ENCODE peak calls at places on chromosomes 5 and 9, in four cellular contexts. V, S, M and Q are unnamed samples.

GRCh38 chr5:171628344-171628743 is 157.3 kb upstream of the SMIM23 start:
- DNase-seq in V (no peak), S (no peak), M (no peak), Q (no peak)

GRCh38 chr5:11477786-11478185 is 426.5 kb downstream of the CTNND2 start:
- DNase-seq in V (no peak), S (no peak), M (no peak), Q (no peak)

GRCh38 chr5:143023447-143024096 is 253.4 kb downstream of the ARHGAP26 start:
- DNase-seq in V (no peak), S (no peak), M (no peak), Q (no peak)

GRCh38 chr9:77176106-77176505 is 1.2 kb upstream of the VPS13A start:
- DNase-seq in V (no peak), S (no peak), M (no peak), Q (no peak)

GRCh38 chr5:123111502-123111901 is 22.5 kb downstream of the PRDM6 start:
- DNase-seq in V (no peak), S (no peak), M (no peak), Q (no peak)

GRCh38 chr5:171308453-171309275 is at the start of gene TLX3:
- DNase-seq in V (no peak), S (no peak), M (no peak), Q (no peak)

GRCh38 chr5:151075698-151076331 is 5.0 kb downstream of the TNIP1 start:
- DNase-seq in V (peak; percentile 49), S (no peak), M (peak; percentile 53), Q (peak; percentile 85)

GRCh38 chr9:128081052-128081451 is 13.0 kb downstream of the SLC25A25 start:
- DNase-seq in V (peak; percentile 91), S (no peak), M (no peak), Q (no peak)

GRCh38 chr5:90598300-90598699 is 39.7 kb downstream of the ADGRV1 start:
- DNase-seq in V (no peak), S (no peak), M (no peak), Q (no peak)

GRCh38 chr5:75663621-75664285 is 52.5 kb downstream of the ANKDD1B start:
- DNase-seq in V (no peak), S (no peak), M (no peak), Q (no peak)

GRCh38 chr9:120619751-120620655 is 40.0 kb upstream of the CDK5RAP2 start:
- DNase-seq in V (peak; percentile 67), S (no peak), M (peak; percentile 50), Q (no peak)

GRCh38 chr9:77158772-77159513 is 18.4 kb upstream of the VPS13A start:
- DNase-seq in V (peak; percentile 72), S (no peak), M (no peak), Q (no peak)

GRCh38 chr9:69036319-69036718 is 767 bp downstream of the FXN start:
- DNase-seq in V (peak; percentile 2), S (no peak), M (peak; percentile 44), Q (no peak)

GRCh38 chr9:104868687-104869404 is 59.1 kb downstream of the ABCA1 start:
- DNase-seq in V (peak; percentile 93), S (no peak), M (peak; percentile 31), Q (peak; percentile 73)

GRCh38 chr5:92050970-92051369 is 667.9 kb upstream of the ARRDC3 start:
- DNase-seq in V (no peak), S (no peak), M (no peak), Q (no peak)

GRCh38 chr5:145853952-145854351 is 18.8 kb upstream of the PRELID2 start:
- DNase-seq in V (no peak), S (no peak), M (no peak), Q (no peak)

GRCh38 chr5:145858929-145859328 is 13.9 kb downstream of the GRXCR2 start:
- DNase-seq in V (peak; percentile 54), S (no peak), M (no peak), Q (no peak)

GRCh38 chr5:145854651-145855258 is 18.1 kb downstream of the GRXCR2 start:
- DNase-seq in V (peak; percentile 89), S (no peak), M (peak; percentile 85), Q (no peak)

GRCh38 chr5:145855842-145856267 is 17.0 kb downstream of the GRXCR2 start:
- DNase-seq in V (no peak), S (no peak), M (no peak), Q (no peak)

DNA sequence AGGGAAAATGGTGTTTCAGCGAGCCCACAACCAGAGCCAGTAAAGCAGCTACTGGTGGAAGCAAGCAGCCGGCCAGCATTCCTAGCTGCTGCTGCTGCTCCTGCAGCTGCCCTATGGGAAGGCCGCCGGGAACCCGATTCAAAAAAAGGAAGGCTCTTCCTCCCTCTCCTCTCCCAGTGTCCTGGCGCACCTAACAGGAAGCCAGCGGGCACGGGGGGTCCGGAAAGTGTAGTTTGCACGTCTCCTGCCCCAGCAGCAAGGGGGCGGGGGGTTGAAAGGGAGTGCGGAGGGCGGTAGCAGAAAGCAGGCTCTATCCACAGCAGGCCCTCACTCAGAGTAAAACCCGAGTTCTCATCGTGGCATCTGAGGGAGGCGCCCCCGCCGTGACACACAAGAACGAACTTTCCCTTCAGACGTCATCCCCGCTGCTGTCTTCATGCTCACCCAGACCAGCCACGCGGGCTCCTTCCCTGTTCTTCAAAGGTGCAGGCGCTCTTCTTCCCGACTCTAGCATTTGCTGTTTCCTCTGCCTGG is 16.5 kb downstream of the GRXCR2 start:
- DNase-seq in V (peak; percentile 82), S (no peak), M (no peak), Q (peak; percentile 77)
- H3K27ac ChIP-seq in V (peak overlapping the region; percentile 75), S (peak overlapping the region; percentile 69), M (peak overlapping the region; percentile 86), Q (no peak overlapping the region)

GRCh38 chr5:177087707-177088005 is 941 bp downstream of the FGFR4 start:
- DNase-seq in V (no peak), S (no peak), M (no peak), Q (no peak)

GRCh38 chr5:177089146-177089545 is 2.4 kb downstream of the FGFR4 start:
- DNase-seq in V (no peak), S (no peak), M (no peak), Q (no peak)

GRCh38 chr5:177085985-177086917 is at the start of gene FGFR4:
- DNase-seq in V (peak; percentile 14), S (peak; percentile 76), M (peak; percentile 91), Q (peak; percentile 67)

GRCh38 chr5:177089825-177090641 is 3.3 kb downstream of the FGFR4 start:
- DNase-seq in V (no peak), S (no peak), M (peak; percentile 60), Q (no peak)

GRCh38 chr5:177086918-177087706 is 397 bp downstream of the FGFR4 start:
- DNase-seq in V (no peak), S (no peak), M (peak; percentile 91), Q (no peak)
- H3K4me3 ChIP-seq in V (peak overlapping the region; percentile 45), S (peak overlapping the region; percentile 55), M (peak overlapping the region; percentile 54), Q (peak overlapping the region; percentile 46)

GRCh38 chr9:29208670-29209069 is 1635.4 kb upstream of the C9orf72 start:
- DNase-seq in V (no peak), S (no peak), M (no peak), Q (no peak)
- TF ChIP-seq CTCF in V (no peak), S (no peak), M (no peak), Q (no peak)

GRCh38 chr5:133233616-133234015 is 181.8 kb downstream of the HSPA4 start:
- DNase-seq in V (no peak), S (no peak), M (no peak), Q (no peak)
- H3K27ac ChIP-seq in V (no peak overlapping the region), S (no peak overlapping the region), M (no peak overlapping the region), Q (no peak overlapping the region)

DNA sequence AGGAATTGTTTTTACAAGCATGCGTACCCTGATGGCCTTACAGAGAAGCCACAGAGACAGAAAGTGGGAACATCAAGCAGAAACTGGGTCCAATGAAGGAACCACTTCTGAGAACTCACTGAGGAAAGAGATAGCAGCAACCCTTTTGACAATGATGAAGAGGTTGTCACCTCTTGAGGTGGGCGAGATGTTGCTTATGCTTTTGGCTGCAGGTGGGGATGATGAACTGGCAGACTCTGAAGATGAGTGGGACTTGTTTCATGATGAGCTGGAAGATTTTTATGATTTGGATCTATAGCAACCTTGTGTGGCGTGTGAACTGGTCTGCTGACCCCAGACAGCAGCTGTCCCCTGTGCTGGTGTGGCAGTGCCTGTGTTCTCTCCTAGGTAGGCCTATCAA is 50.9 kb downstream of the ZNF510 start:
- DNase-seq in V (no peak), S (no peak), M (no peak), Q (no peak)
- H3K4me3 ChIP-seq in V (no peak overlapping the region), S (no peak overlapping the region), M (no peak overlapping the region), Q (no peak overlapping the region)

DNA sequence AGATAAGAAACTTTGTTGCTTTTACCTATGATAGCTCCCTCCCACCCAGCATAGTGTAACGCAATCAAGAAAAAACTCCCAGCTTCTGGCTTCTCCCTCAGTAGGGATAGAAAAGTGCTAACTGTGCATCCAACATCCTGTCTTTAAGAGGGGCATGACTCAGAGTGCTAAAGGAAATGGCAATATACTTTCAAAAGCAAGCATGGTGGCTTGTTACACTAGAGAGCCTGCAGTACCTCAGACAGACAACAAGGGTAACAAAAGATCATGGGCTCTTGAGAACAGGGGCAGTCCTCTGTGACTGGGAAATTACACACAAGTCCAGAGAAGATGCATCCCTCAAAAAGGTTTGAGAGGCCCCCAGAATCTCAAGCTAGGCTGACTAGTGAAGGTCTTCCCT is 37.8 kb downstream of the PRELID2 start:
- DNase-seq in V (peak; percentile 51), S (no peak), M (no peak), Q (no peak)
- TF ChIP-seq CTCF in V (peak; percentile 29), S (no peak), M (no peak), Q (no peak)